ENCODE peak calls at places on chromosomes 16 and 17, in five cellular contexts. L is neural progenitor cell, F is ascending aorta, X is lung, S is cardiac muscle cell. W is an unnamed sample.

GRCh38 chr17:39640493-39641118 is 3.7 kb downstream of the STARD3 start:
- DNase-seq in F (no peak), L (no peak), X (no peak), S (no peak), W (no peak)

GRCh38 chr17:36544049-36544319 is 735 bp upstream of the GGNBP2 start:
- DNase-seq in S (peak), F (no peak), X (no peak), L (peak), W (no peak)

GRCh38 chr17:72622661-72623433 is 469.6 kb downstream of the SLC39A11 start:
- DNase-seq in L (no peak), F (no peak), S (no peak), X (no peak), W (no peak)

GRCh38 chr17:49798182-49798581 is 9.7 kb downstream of the KAT7 start:
- DNase-seq in L (no peak), F (no peak), X (no peak), S (no peak), W (peak)

GRCh38 chr17:39113871-39114270 is 37.6 kb downstream of the PLXDC1 start:
- DNase-seq in F (no peak), L (no peak), X (no peak), S (no peak), W (no peak)

GRCh38 chr17:46020023-46020735 is 21.1 kb downstream of the STH start:
- DNase-seq in X (no peak), F (no peak), S (no peak), L (no peak), W (no peak)

GRCh38 chr17:49708515-49709161 is 874 bp upstream of the SLC35B1 start:
- DNase-seq in X (no peak), L (peak), F (no peak), S (no peak), W (no peak)

GRCh38 chr17:61482467-61482866 is 30.2 kb downstream of the TBX4 start:
- DNase-seq in S (no peak), F (no peak), X (no peak), L (no peak), W (no peak)

GRCh38 chr16:73051216-73051615 is 3.3 kb upstream of the ZFHX3 start:
- DNase-seq in L (no peak), X (no peak), F (no peak), S (no peak), W (no peak)

GRCh38 chr16:29029168-29029994 is 44.5 kb downstream of the LAT start:
- DNase-seq in X (no peak), L (peak), F (peak), S (peak), W (peak)

GRCh38 chr16:65845466-65846209 is 520.9 kb upstream of the CDH5 start:
- DNase-seq in X (no peak), S (no peak), L (no peak), F (no peak), W (peak)

DNA sequence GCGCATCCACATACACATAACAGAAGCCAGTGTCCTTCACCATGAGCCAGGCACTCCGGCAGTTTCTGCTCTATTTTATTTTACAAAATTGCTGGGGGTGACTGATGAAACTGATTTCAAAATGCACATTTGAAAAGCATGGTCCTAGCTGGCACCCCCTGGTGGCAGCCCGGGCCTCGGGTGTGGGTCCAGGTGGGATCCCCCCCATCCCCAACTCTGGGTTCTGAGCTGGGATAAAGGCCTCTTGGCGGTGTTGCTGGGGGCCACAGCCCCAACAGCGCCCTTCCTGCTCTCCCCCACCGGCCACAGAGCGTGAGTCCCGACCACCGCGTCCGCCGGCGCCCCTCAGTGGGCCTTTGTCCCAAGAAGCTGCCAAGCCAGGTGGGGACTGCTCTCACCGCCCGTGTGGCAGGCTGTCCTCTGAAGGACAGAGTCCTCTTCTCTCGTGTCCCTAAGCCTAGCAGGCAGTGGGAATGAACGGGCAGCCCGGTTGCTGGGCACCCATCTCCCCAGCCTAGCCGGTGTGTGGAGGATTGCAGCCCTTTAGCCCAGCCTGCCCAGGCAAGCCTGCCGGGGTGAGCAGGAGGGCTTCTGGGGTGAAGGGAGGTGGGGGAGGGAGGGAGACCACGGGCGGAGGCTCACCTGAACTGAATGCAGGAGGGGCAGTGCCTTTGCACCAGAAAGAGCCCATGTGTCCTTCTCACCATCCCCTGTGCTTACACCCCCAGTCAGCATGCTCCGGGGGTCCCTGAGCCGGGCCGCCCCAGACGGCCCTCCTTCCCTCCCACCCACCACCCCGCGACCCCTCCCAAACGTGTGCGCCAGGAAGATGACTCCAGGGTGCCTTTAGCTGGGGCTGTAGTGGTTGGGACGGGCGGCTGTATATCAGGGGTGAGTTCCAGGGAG is 898 bp downstream of the SNAI3 start:
- DNase-seq in S (no peak), X (no peak), F (no peak), L (peak), W (peak)
- TF ChIP-seq CTCF in S (peak), X (no peak), F (peak), L (peak), W (peak)

GRCh38 chr17:58516644-58517377 is 2.4 kb upstream of the MTMR4 start:
- DNase-seq in S (no peak), F (no peak), X (no peak), L (no peak), W (no peak)
- H3K4me3 ChIP-seq in S (peak), F (peak), X (peak), L (peak), W (peak)

DNA sequence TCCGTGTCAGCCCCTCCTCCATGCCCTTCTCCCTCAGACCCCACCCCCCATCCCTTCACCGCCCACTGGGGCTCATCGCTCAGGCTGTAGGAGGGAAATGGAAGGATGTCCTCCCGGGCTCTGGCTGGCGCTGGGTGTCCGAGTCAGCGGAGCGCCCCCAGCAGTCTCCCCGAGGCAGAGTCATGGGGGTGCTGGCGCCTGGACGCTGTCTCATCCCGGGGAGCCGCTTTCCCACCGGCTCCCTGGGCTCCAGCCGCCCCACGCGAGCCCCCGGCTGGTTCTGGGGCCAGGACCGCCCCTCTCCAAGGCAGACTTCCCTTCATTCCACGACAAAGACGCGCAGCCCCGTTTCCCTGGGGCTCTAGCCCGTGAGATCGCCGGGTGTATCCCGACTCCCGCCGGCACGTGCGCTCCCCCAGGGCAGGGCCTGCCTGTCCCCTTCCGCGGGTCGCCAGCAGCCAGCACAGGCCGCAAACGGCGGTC is 398 bp upstream of the ANTKMT start:
- DNase-seq in L (peak), S (peak), X (no peak), F (no peak), W (peak)
- TF ChIP-seq CTCF in L (peak), S (peak), X (no peak), F (no peak), W (peak)

GRCh38 chr16:27585200-27585599 is 35.3 kb downstream of the KATNIP start:
- DNase-seq in S (no peak), F (no peak), X (no peak), L (no peak), W (no peak)

GRCh38 chr16:27583634-27584033 is 33.7 kb downstream of the KATNIP start:
- DNase-seq in L (no peak), X (no peak), S (no peak), F (no peak), W (no peak)

GRCh38 chr16:27582883-27583282 is 32.9 kb downstream of the KATNIP start:
- DNase-seq in X (no peak), S (no peak), F (no peak), L (peak), W (no peak)

GRCh38 chr16:27591837-27592236 is 41.9 kb downstream of the KATNIP start:
- DNase-seq in F (no peak), L (no peak), S (no peak), X (no peak), W (no peak)

GRCh38 chr16:27588052-27588451 is 38.1 kb downstream of the KATNIP start:
- DNase-seq in S (no peak), L (no peak), F (no peak), X (no peak), W (no peak)
- H3K4me3 ChIP-seq in S (no peak), L (no peak), F (no peak), X (no peak), W (no peak)

DNA sequence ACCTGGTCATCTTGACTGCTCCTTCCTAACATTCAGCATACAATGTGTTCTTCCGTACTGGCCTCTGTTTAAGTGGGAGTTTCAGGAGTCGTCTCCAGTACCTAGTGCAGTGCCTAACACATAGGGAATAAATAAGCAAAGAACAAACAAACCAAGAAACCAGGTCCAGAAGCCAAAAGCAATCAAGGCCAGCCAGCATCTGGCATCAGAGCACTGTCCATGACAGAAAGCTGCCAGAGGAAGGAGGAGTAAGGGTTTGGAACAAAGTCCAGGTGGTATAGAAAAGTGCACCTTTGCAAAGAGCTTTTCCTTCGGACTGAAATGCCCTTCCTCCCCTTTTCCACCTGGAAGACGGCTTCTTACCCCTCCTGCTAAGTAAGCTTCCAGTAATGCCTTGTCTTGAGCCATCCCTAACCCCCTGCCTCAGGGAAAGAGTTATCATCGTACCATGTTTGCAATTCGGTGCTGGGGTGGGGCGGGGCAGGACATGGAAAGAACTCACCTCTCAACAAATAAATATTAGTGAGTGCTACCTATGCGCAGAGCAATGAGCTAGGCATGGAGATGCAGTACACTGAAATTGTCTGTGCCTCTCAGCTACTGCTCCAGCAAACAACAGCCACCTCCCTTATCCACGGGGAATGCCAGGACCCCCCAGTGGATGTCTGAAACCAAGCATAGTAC is 47.6 kb downstream of the C17orf67 start:
- DNase-seq in S (no peak), F (no peak), L (no peak), X (no peak), W (no peak)
- TF ChIP-seq CTCF in S (no peak), F (no peak), L (no peak), X (no peak), W (no peak)

DNA sequence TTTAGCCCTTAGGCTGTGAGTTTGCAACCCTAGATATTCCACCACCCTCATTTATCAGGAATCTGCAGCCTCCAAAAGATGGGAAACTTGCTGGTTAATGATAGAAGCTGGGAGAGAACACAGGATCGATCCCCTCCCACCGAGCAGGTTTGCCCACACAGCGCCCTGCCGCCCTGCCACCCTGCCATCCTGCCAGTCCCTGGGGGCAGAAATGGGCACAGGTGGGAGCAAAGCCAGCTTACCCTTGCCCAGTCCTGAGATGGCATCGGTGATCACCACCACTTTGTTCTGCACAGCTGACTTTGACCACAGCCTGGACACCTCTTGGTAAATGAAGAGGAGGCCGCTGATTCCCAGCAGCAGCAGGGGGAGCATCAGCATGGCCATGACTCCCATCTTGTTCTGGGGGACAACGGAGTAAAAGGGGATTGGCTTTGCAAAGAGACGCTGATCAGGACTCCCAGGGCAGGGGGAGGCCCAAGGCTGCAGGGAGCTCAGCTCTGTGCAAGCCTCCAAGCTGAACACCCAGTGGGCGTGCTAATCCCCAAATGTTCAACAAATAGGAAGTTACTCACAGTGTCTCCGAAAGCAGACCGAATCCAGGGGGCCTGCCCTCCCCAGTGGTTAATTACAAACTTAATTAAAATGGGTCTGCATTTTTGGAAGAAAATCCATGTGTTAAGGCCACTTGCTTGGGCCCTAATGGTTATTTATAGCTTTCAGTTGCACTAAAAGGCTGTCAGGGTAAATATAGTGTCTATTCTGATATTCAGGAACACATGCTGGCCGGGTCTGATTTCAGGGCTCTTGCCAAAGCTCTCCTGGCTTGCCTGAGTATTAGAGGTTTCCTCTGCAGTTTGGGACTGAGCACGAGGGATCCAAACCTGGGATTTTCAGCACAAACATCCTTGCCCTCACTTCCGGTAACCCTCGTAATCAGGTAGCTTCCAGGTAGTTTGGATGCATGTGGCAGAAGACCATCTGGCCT is at the start of gene DHRS7C:
- DNase-seq in S (peak), X (no peak), L (peak), F (no peak), W (peak)
- H3K4me3 ChIP-seq in S (no peak), X (no peak), L (no peak), F (no peak), W (no peak)

GRCh38 chr16:62256406-62256805 is 220.2 kb upstream of the CDH8 start:
- DNase-seq in X (no peak), S (no peak), F (no peak), L (peak), W (peak)
- TF ChIP-seq CTCF in X (no peak), S (no peak), F (peak), L (peak), W (no peak)

W was measured in choroid plexus epithelial cell.